ENCODE peak calls at places on chromosomes 11 and 22, in five cellular contexts. One of them, this sample, is unnamed.

GRCh38 chr11:15291885-15292284 is 177.2 kb downstream of the INSC start:
- DNase-seq in coronary artery: no peak
- DNase-seq in tibial artery: no peak
- DNase-seq in heart right ventricle: peak; percentile 18
- DNase-seq in tibial nerve: no peak
- DNase-seq in this sample: no peak

GRCh38 chr22:47623056-47623739 is 860.7 kb downstream of the TBC1D22A start:
- DNase-seq in tibial artery: no peak
- DNase-seq in tibial nerve: no peak
- DNase-seq in heart right ventricle: no peak
- DNase-seq in coronary artery: peak; percentile 36
- DNase-seq in this sample: no peak

GRCh38 chr11:45607995-45608394 is 57.4 kb downstream of the CHST1 start:
- DNase-seq in coronary artery: peak; percentile 41
- DNase-seq in tibial artery: no peak
- DNase-seq in tibial nerve: no peak
- DNase-seq in heart right ventricle: peak; percentile 52
- DNase-seq in this sample: no peak

GRCh38 chr11:33539659-33540249 is 160.9 kb downstream of the C11orf91 start:
- DNase-seq in coronary artery: no peak
- DNase-seq in tibial nerve: no peak
- DNase-seq in heart right ventricle: peak; percentile 45
- DNase-seq in tibial artery: no peak
- DNase-seq in this sample: no peak

GRCh38 chr11:105937331-105937730 is 84.7 kb downstream of the MSANTD4 start:
- DNase-seq in tibial nerve: no peak
- DNase-seq in tibial artery: no peak
- DNase-seq in heart right ventricle: no peak
- DNase-seq in coronary artery: no peak
- DNase-seq in this sample: no peak

GRCh38 chr22:41979423-41980250 is 10.4 kb downstream of the SEPTIN3 start:
- DNase-seq in heart right ventricle: no peak
- DNase-seq in tibial artery: no peak
- DNase-seq in coronary artery: no peak
- DNase-seq in tibial nerve: no peak
- DNase-seq in this sample: no peak

GRCh38 chr11:117705866-117706265 is 91.2 kb downstream of the DSCAML1 start:
- DNase-seq in heart right ventricle: no peak
- DNase-seq in tibial artery: no peak
- DNase-seq in tibial nerve: no peak
- DNase-seq in coronary artery: no peak
- DNase-seq in this sample: no peak

GRCh38 chr11:47552086-47552580 is 799 bp downstream of the CELF1 start:
- DNase-seq in heart right ventricle: peak; percentile 19
- DNase-seq in coronary artery: no peak
- DNase-seq in tibial artery: no peak
- DNase-seq in tibial nerve: no peak
- DNase-seq in this sample: peak; percentile 23

GRCh38 chr11:118144869-118145268 is 7.8 kb downstream of the SCN4B start:
- DNase-seq in heart right ventricle: no peak
- DNase-seq in tibial artery: no peak
- DNase-seq in coronary artery: no peak
- DNase-seq in tibial nerve: no peak
- DNase-seq in this sample: no peak

GRCh38 chr11:129249351-129249750 is 57.2 kb upstream of the ARHGAP32 start:
- DNase-seq in tibial nerve: no peak
- DNase-seq in tibial artery: no peak
- DNase-seq in heart right ventricle: no peak
- DNase-seq in coronary artery: no peak
- DNase-seq in this sample: no peak

GRCh38 chr11:117511981-117512448 is 184.4 kb downstream of the CEP164 start:
- DNase-seq in tibial artery: no peak
- DNase-seq in tibial nerve: no peak
- DNase-seq in heart right ventricle: no peak
- DNase-seq in coronary artery: no peak
- DNase-seq in this sample: no peak

GRCh38 chr22:22997262-22997898 is 72.9 kb upstream of the GNAZ start:
- DNase-seq in tibial artery: no peak
- DNase-seq in coronary artery: no peak
- DNase-seq in heart right ventricle: no peak
- DNase-seq in tibial nerve: no peak
- DNase-seq in this sample: no peak

GRCh38 chr22:22997988-22998387 is 72.3 kb upstream of the GNAZ start:
- DNase-seq in heart right ventricle: no peak
- DNase-seq in coronary artery: no peak
- DNase-seq in tibial artery: no peak
- DNase-seq in tibial nerve: no peak
- DNase-seq in this sample: no peak

GRCh38 chr22:23000657-23001439 is 69.5 kb upstream of the GNAZ start:
- DNase-seq in heart right ventricle: no peak
- DNase-seq in coronary artery: no peak
- DNase-seq in tibial artery: no peak
- DNase-seq in tibial nerve: no peak
- DNase-seq in this sample: no peak

GRCh38 chr22:23001463-23001862 is 68.9 kb upstream of the GNAZ start:
- DNase-seq in tibial artery: no peak
- DNase-seq in tibial nerve: no peak
- DNase-seq in coronary artery: no peak
- DNase-seq in heart right ventricle: no peak
- DNase-seq in this sample: no peak

GRCh38 chr22:22999473-22999872 is 70.8 kb upstream of the GNAZ start:
- DNase-seq in tibial artery: no peak
- DNase-seq in coronary artery: no peak
- DNase-seq in heart right ventricle: no peak
- DNase-seq in tibial nerve: no peak
- DNase-seq in this sample: no peak
- TF ChIP-seq CTCF in tibial artery: no peak
- TF ChIP-seq CTCF in coronary artery: no peak
- TF ChIP-seq CTCF in heart right ventricle: no peak
- TF ChIP-seq CTCF in tibial nerve: no peak
- TF ChIP-seq CTCF in this sample: no peak

GRCh38 chr11:125433454-125434121 is 62.5 kb downstream of the FEZ1 start:
- DNase-seq in heart right ventricle: peak; percentile 50
- DNase-seq in tibial nerve: peak; percentile 35
- DNase-seq in tibial artery: no peak
- DNase-seq in coronary artery: no peak
- DNase-seq in this sample: no peak
- TF ChIP-seq CTCF in heart right ventricle: peak; percentile 51
- TF ChIP-seq CTCF in tibial nerve: peak; percentile 26
- TF ChIP-seq CTCF in tibial artery: peak; percentile 20
- TF ChIP-seq CTCF in coronary artery: peak; percentile 37
- TF ChIP-seq CTCF in this sample: peak; percentile 59

GRCh38 chr11:116234989-116235567 is 537.7 kb downstream of the BUD13 start:
- DNase-seq in tibial nerve: no peak
- DNase-seq in tibial artery: no peak
- DNase-seq in heart right ventricle: no peak
- DNase-seq in coronary artery: no peak
- DNase-seq in this sample: no peak
- TF ChIP-seq CTCF in tibial nerve: no peak
- TF ChIP-seq CTCF in tibial artery: no peak
- TF ChIP-seq CTCF in heart right ventricle: no peak
- TF ChIP-seq CTCF in coronary artery: no peak
- TF ChIP-seq CTCF in this sample: peak; percentile 29

GRCh38 chr11:123430736-123431356 is 777 bp downstream of the GRAMD1B start:
- DNase-seq in heart right ventricle: peak; percentile 54
- DNase-seq in tibial artery: peak; percentile 62
- DNase-seq in tibial nerve: peak; percentile 41
- DNase-seq in coronary artery: no peak
- DNase-seq in this sample: peak; percentile 19
- TF ChIP-seq CTCF in heart right ventricle: no peak
- TF ChIP-seq CTCF in tibial artery: no peak
- TF ChIP-seq CTCF in tibial nerve: no peak
- TF ChIP-seq CTCF in coronary artery: no peak
- TF ChIP-seq CTCF in this sample: no peak

DNA sequence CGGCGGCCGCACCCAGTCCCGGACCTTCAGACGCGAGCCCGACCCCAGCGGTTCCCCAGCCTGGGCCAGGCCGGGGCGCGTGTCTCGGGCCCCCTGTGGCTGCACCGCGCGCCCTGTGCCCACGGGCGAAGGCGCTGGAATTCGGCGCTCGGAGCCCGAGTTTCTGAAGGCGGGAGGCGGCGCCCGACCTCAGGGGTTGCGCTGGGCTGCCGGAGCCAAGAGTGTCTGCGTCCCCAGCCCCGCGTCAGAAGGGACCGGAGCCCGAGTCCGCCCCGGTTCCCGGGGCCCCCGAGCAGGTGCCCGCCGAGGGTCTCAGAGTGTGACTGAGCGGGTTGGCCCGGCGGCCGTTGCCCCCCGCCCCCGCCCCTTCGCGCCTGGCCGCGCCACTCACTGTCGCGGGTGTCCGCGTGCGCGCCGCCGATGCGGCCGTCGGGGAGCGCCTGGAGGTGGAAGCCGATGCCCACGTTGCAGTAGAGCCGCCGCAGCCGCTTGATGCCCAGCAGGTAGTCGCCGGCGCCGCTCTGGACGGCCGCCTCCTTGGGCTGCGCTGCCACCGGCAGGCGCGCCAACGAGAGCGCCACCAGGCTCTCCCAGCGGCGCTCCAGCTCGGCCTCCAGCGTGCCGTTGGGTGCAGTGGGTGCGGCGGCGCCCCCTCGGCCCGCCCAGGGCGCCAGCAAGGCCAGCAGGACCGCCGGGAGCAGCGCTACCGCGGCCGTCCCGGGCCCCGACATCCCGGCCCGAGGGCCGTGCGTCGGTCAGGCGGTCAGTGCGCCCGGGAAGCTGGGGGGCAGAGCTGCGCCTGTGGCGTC is 583 bp downstream of the FGF4 start:
- DNase-seq in tibial nerve: no peak
- DNase-seq in heart right ventricle: no peak
- DNase-seq in tibial artery: no peak
- DNase-seq in coronary artery: no peak
- DNase-seq in this sample: no peak
- TF ChIP-seq CTCF in tibial nerve: no peak
- TF ChIP-seq CTCF in heart right ventricle: no peak
- TF ChIP-seq CTCF in tibial artery: no peak
- TF ChIP-seq CTCF in coronary artery: no peak
- TF ChIP-seq CTCF in this sample: no peak

This sample was measured in progenitor cell of endocrine pancreas.